ENCODE peak calls at places on chromosomes 2 and 18, in seven cellular contexts. Q, O, U, B, V, L and A are unnamed samples.

GRCh38 chr2:42492691-42493467 is 903 bp downstream of the KCNG3 start:
- DNase-seq in V (no peak), O (no peak), U (peak; percentile 44), L (peak; percentile 41), Q (no peak), B (peak; percentile 71), A (peak; percentile 42)

GRCh38 chr2:16644204-16644925 is 21.3 kb downstream of the CYRIA start:
- DNase-seq in U (no peak), Q (no peak), O (no peak), B (no peak), V (no peak), L (no peak), A (no peak)

GRCh38 chr2:28507806-28508764 is 12.2 kb downstream of the PLB1 start:
- DNase-seq in O (peak; percentile 48), B (peak; percentile 81), Q (no peak), L (no peak), V (no peak), U (no peak), A (no peak)

GRCh38 chr2:71939588-71940535 is 207.8 kb downstream of the CYP26B1 start:
- DNase-seq in B (no peak), L (peak; percentile 26), U (no peak), O (no peak), V (peak; percentile 36), Q (peak; percentile 76), A (no peak)

GRCh38 chr2:23628926-23629325 is 243.9 kb downstream of the KLHL29 start:
- DNase-seq in O (no peak), Q (no peak), L (no peak), U (no peak), B (peak; percentile 55), V (no peak), A (no peak)

GRCh38 chr2:31386172-31386571 is 28.4 kb downstream of the XDH start:
- DNase-seq in B (no peak), V (no peak), O (no peak), U (no peak), Q (no peak), L (peak; percentile 6), A (no peak)

GRCh38 chr2:24122-24521 is 22.2 kb downstream of the FAM110C start:
- DNase-seq in Q (no peak), B (no peak), O (no peak), L (no peak), U (no peak), V (no peak), A (no peak)

GRCh38 chr18:22858121-22858520 is 75.0 kb upstream of the RBBP8 start:
- DNase-seq in Q (no peak), U (no peak), B (no peak), O (no peak), L (no peak), V (no peak), A (no peak)

GRCh38 chr2:7730449-7730848 is 813.2 kb downstream of the RNF144A start:
- DNase-seq in B (no peak), L (no peak), Q (no peak), U (no peak), V (no peak), O (no peak), A (no peak)

GRCh38 chr18:61531182-61531581 is 198.0 kb downstream of the CDH20 start:
- DNase-seq in Q (no peak), L (no peak), B (no peak), O (no peak), V (no peak), U (no peak), A (no peak)

GRCh38 chr2:138874251-138874650 is 94.1 kb upstream of the NXPH2 start:
- DNase-seq in B (no peak), O (no peak), V (no peak), L (no peak), Q (no peak), U (no peak), A (no peak)

GRCh38 chr2:9021563-9022211 is 18.2 kb upstream of the MBOAT2 start:
- DNase-seq in U (no peak), V (no peak), L (no peak), O (no peak), Q (no peak), B (no peak), A (no peak)

GRCh38 chr18:64734063-64734462 is 585.2 kb upstream of the LINC00305 start:
- DNase-seq in U (no peak), V (no peak), O (no peak), B (no peak), Q (no peak), L (no peak), A (no peak)

GRCh38 chr2:110725859-110726258 is 6.5 kb upstream of the ACOXL start:
- DNase-seq in O (no peak), Q (no peak), V (no peak), U (no peak), L (no peak), B (no peak), A (no peak)

GRCh38 chr2:8315766-8316165 is 366.1 kb upstream of the ID2 start:
- DNase-seq in U (no peak), L (no peak), B (no peak), V (no peak), Q (no peak), O (no peak), A (no peak)

GRCh38 chr2:212995920-212996319 is 155.5 kb downstream of the IKZF2 start:
- DNase-seq in O (no peak), U (no peak), L (no peak), Q (no peak), V (no peak), B (no peak), A (no peak)

GRCh38 chr2:151946856-151947523 is 118.8 kb upstream of the ARL5A start:
- DNase-seq in B (no peak), L (peak; percentile 49), O (peak; percentile 35), V (no peak), U (peak; percentile 17), Q (peak; percentile 55), A (peak; percentile 68)

GRCh38 chr2:195824478-195824877 is 167.5 kb downstream of the SLC39A10 start:
- DNase-seq in U (no peak), V (no peak), Q (no peak), O (no peak), B (no peak), L (no peak), A (no peak)

GRCh38 chr18:77077836-77078456 is 54.6 kb downstream of the MBP start:
- DNase-seq in O (no peak), L (no peak), Q (no peak), V (no peak), B (no peak), U (no peak), A (no peak)

GRCh38 chr2:84704505-84705244 is 176.2 kb downstream of the TRABD2A start:
- DNase-seq in U (no peak), B (no peak), V (no peak), O (no peak), Q (no peak), L (peak; percentile 47), A (no peak)

GRCh38 chr2:186718122-186718521 is 24.3 kb downstream of the FAM171B start:
- DNase-seq in O (no peak), U (no peak), B (no peak), V (no peak), L (no peak), Q (no peak), A (no peak)

GRCh38 chr2:232473467-232473890 is 14.2 kb downstream of the ECEL1 start:
- DNase-seq in V (no peak), L (peak; percentile 63), Q (no peak), O (no peak), U (no peak), B (no peak), A (peak; percentile 88)

GRCh38 chr18:13813271-13813849 is 10.6 kb upstream of the MC5R start:
- DNase-seq in V (peak; percentile 53), Q (peak; percentile 77), U (peak; percentile 62), B (no peak), L (peak; percentile 56), O (peak; percentile 41), A (peak; percentile 80)

DNA sequence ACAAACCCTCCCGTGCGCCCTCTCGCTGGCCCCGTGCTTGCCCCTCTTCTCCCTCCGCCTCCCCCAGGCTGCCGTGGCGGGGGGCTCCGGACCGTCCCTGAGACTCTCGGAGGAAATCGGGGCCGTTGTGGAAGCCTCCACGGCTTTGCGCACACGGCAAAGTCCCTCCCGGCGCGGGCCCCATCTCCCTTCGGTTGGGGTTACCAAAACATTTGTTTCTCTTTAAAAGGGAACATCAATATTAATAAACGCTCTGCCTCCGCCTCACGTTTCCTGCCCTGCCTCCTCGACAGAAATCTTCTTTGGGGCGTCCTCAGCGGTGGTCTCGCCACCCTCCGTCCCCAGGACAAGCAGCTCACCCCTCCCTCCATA is 3.8 kb downstream of the PAX3 start:
- DNase-seq in U (no peak), B (no peak), V (no peak), Q (no peak), L (no peak), O (no peak), A (no peak)
- H3K9me3 ChIP-seq in U (no peaks in the 10 kb centered on the region), B (no peaks in the 10 kb centered on the region), V (no peaks in the 10 kb centered on the region), Q (no peaks in the 10 kb centered on the region), L (no peaks in the 10 kb centered on the region), O (no peaks in the 10 kb centered on the region), A (no peaks in the 10 kb centered on the region)

GRCh38 chr2:235389626-235390025 is 104.2 kb upstream of the AGAP1 start:
- DNase-seq in B (no peak), Q (no peak), L (no peak), O (no peak), V (no peak), U (no peak), A (no peak)
- H3K4me3 ChIP-seq in B (no peak overlapping the region), Q (no peak overlapping the region), L (no peak overlapping the region), O (no peak overlapping the region), V (no peak overlapping the region), U (no peak overlapping the region), A (no peak overlapping the region)

GRCh38 chr18:57075716-57076400 is 71.0 kb upstream of the BOD1L2 start:
- DNase-seq in V (no peak), B (no peak), L (no peak), Q (no peak), U (no peak), O (no peak), A (no peak)
- H3K9me3 ChIP-seq in V (no peaks in the 10 kb centered on the region), B (peaks cover 5% of the 10 kb centered on the region), L (no peaks in the 10 kb centered on the region), Q (no peaks in the 10 kb centered on the region), U (no peaks in the 10 kb centered on the region), O (no peaks in the 10 kb centered on the region), A (no peaks in the 10 kb centered on the region)

GRCh38 chr2:218224206-218224605 is 7.2 kb downstream of the ARPC2 start:
- DNase-seq in U (no peak), Q (no peak), O (no peak), L (no peak), B (no peak), V (no peak), A (no peak)

GRCh38 chr2:218219934-218220333 is 2.9 kb downstream of the ARPC2 start:
- DNase-seq in U (no peak), V (no peak), B (no peak), O (no peak), Q (no peak), L (no peak), A (no peak)

GRCh38 chr2:218226903-218227302 is 9.9 kb downstream of the ARPC2 start:
- DNase-seq in Q (no peak), B (no peak), U (no peak), L (no peak), V (no peak), O (no peak), A (no peak)

GRCh38 chr2:218221015-218221414 is 4.0 kb downstream of the ARPC2 start:
- DNase-seq in B (no peak), Q (peak; percentile 23), L (no peak), U (no peak), O (no peak), V (no peak), A (no peak)

DNA sequence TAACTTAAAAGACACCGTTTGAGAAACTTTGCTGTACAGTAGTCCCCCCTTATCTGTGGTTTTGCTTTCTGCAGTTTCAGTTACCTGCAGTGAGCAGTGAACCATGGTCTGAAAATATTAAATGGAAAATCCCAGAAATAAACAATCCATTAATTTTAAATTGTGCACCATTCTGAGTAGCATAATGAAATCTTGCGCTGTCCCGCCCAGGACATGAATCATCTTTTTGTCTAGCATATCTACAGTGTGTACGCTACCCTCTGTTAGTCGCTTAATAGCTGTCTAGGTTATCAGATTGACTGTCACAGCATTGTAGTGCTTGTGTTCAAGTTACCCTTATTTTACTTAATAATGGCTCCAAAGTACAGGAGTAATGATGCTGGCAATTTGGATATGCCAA is 6.1 kb downstream of the ARPC2 start:
- DNase-seq in V (no peak), L (no peak), Q (no peak), B (no peak), U (no peak), O (no peak), A (no peak)
- H3K4me3 ChIP-seq in V (no peak overlapping the region), L (no peak overlapping the region), Q (no peak overlapping the region), B (no peak overlapping the region), U (no peak overlapping the region), O (no peak overlapping the region), A (no peak overlapping the region)